ENCODE peak calls at places on chromosome 4, in eight cellular contexts. Z is cardiac muscle cell, Y is tibial nerve, B is H1, H is hepatocyte, S is heart right ventricle, G is coronary artery, W is suprapubic skin. U is an unnamed sample.

GRCh38 chr4:85209161-85209560 is 242.7 kb upstream of the WDFY3 start:
- DNase-seq in H (no peak), G (no peak), W (no peak), S (no peak), Y (no peak), Z (peak), B (no peak), U (peak)

GRCh38 chr4:128846063-128846462 is 36.6 kb downstream of the JADE1 start:
- DNase-seq in S (no peak), G (no peak), W (no peak), H (no peak), B (no peak), Y (no peak), Z (no peak), U (no peak)

GRCh38 chr4:109826719-109827118 is 1.1 kb upstream of the RRH start:
- DNase-seq in Y (no peak), S (no peak), B (no peak), H (peak), W (no peak), G (no peak), Z (peak), U (no peak)

GRCh38 chr4:41693629-41694028 is 54.9 kb downstream of the PHOX2B start:
- DNase-seq in B (no peak), G (no peak), S (no peak), H (peak), Y (no peak), Z (peak), W (no peak), U (peak)

GRCh38 chr4:126238010-126238409 is 923.3 kb downstream of the FAT4 start:
- DNase-seq in S (no peak), B (no peak), H (no peak), W (no peak), Z (no peak), Y (no peak), G (no peak), U (no peak)

GRCh38 chr4:81651500-81651899 is 179.8 kb upstream of the RASGEF1B start:
- DNase-seq in Y (no peak), Z (peak), W (no peak), S (no peak), G (no peak), H (peak), B (no peak), U (no peak)

GRCh38 chr4:100690812-100691211 is 173.0 kb upstream of the EMCN start:
- DNase-seq in G (no peak), Y (no peak), H (no peak), B (no peak), S (no peak), Z (no peak), W (no peak), U (no peak)

GRCh38 chr4:96713271-96713670 is 873.4 kb downstream of the PDHA2 start:
- DNase-seq in Z (peak), H (no peak), B (no peak), Y (no peak), S (no peak), W (no peak), G (no peak), U (no peak)

GRCh38 chr4:109209647-109210046 is 92.8 kb downstream of the COL25A1 start:
- DNase-seq in Y (no peak), G (no peak), H (no peak), Z (no peak), B (no peak), W (no peak), S (no peak), U (no peak)

GRCh38 chr4:159283697-159284492 is 181.0 kb downstream of the RAPGEF2 start:
- DNase-seq in W (no peak), H (no peak), G (no peak), Z (peak), B (peak), Y (no peak), S (no peak), U (peak)

GRCh38 chr4:126899382-126899801 is 733.4 kb upstream of the INTU start:
- DNase-seq in W (no peak), Z (peak), G (no peak), S (peak), H (no peak), Y (no peak), B (no peak), U (peak)

GRCh38 chr4:114015444-114015899 is 36.0 kb upstream of the ARSJ start:
- DNase-seq in S (no peak), G (no peak), W (no peak), B (no peak), Z (peak), Y (no peak), H (no peak), U (peak)

GRCh38 chr4:61891953-61892352 is 691.8 kb downstream of the ADGRL3 start:
- DNase-seq in Y (no peak), B (no peak), H (no peak), S (no peak), W (no peak), Z (no peak), G (no peak), U (no peak)

GRCh38 chr4:140049924-140050681 is 103.9 kb downstream of the MAML3 start:
- DNase-seq in Y (no peak), H (no peak), S (no peak), Z (peak), B (no peak), G (no peak), W (no peak), U (peak)

GRCh38 chr4:7803992-7804758 is 135.5 kb downstream of the AFAP1 start:
- DNase-seq in Z (peak), S (peak), G (peak), W (peak), B (peak), H (peak), Y (peak), U (peak)

GRCh38 chr4:78616046-78616498 is 64.5 kb downstream of the ANXA3 start:
- DNase-seq in S (no peak), Y (no peak), W (no peak), B (no peak), G (no peak), H (peak), Z (peak), U (peak)

GRCh38 chr4:30402276-30402675 is 317.9 kb upstream of the PCDH7 start:
- DNase-seq in Y (no peak), S (no peak), H (no peak), B (no peak), W (no peak), Z (peak), G (no peak), U (no peak)

GRCh38 chr4:163505374-163505773 is 10.9 kb downstream of the TMA16 start:
- DNase-seq in H (no peak), Z (peak), W (no peak), B (no peak), S (no peak), Y (no peak), G (no peak), U (no peak)

GRCh38 chr4:101356928-101357327 is 9.6 kb upstream of the PPP3CA start:
- DNase-seq in Z (peak), H (peak), G (no peak), B (no peak), S (no peak), W (no peak), Y (no peak), U (peak)

GRCh38 chr4:121072080-121072835 is at the start of gene NDNF:
- DNase-seq in Y (peak), Z (peak), G (no peak), S (peak), H (peak), W (no peak), B (no peak), U (peak)

GRCh38 chr4:136737066-136737465 is 795.2 kb downstream of the PCDH18 start:
- DNase-seq in Y (no peak), Z (no peak), H (no peak), W (no peak), B (no peak), S (no peak), G (no peak), U (no peak)

GRCh38 chr4:47852121-47852520 is 14.3 kb upstream of the CORIN start:
- DNase-seq in W (no peak), H (no peak), G (no peak), Y (no peak), Z (peak), B (no peak), S (no peak), U (peak)

GRCh38 chr4:17447675-17448298 is 64.1 kb downstream of the QDPR start:
- DNase-seq in B (no peak), G (no peak), H (peak), W (no peak), Y (peak), S (no peak), Z (peak), U (peak)

GRCh38 chr4:8303081-8303480 is 33.5 kb downstream of the HTRA3 start:
- DNase-seq in S (no peak), W (no peak), B (no peak), G (no peak), Z (no peak), Y (no peak), H (no peak), U (no peak)

GRCh38 chr4:142155347-142155746 is 519.0 kb downstream of the IL15 start:
- DNase-seq in G (no peak), S (no peak), W (no peak), Z (no peak), H (no peak), B (no peak), Y (no peak), U (no peak)

GRCh38 chr4:6785572-6785925 is 3.0 kb downstream of the KIAA0232 start:
- DNase-seq in S (no peak), W (no peak), H (no peak), Z (no peak), G (no peak), B (no peak), Y (no peak), U (no peak)

GRCh38 chr4:87589531-87589930 is 18.8 kb upstream of the DSPP start:
- DNase-seq in Y (no peak), H (peak), Z (peak), W (no peak), S (no peak), B (no peak), G (no peak), U (peak)

GRCh38 chr4:108144451-108144850 is 24.3 kb downstream of the LEF1 start:
- DNase-seq in Z (no peak), B (no peak), Y (no peak), G (no peak), S (no peak), W (no peak), H (no peak), U (no peak)

GRCh38 chr4:39933689-39934590 is 43.8 kb downstream of the PDS5A start:
- DNase-seq in Z (peak), H (no peak), W (no peak), B (no peak), Y (no peak), G (no peak), S (no peak), U (no peak)

GRCh38 chr4:8709050-8709728 is 116.6 kb downstream of the CPZ start:
- DNase-seq in S (no peak), Z (no peak), H (no peak), G (peak), Y (no peak), B (no peak), W (peak), U (no peak)

GRCh38 chr4:186621959-186622553 is 66.7 kb upstream of the MTNR1A start:
- DNase-seq in H (no peak), W (no peak), S (no peak), G (no peak), Y (no peak), B (no peak), Z (peak), U (peak)

GRCh38 chr4:81211956-81212355 is 3.1 kb downstream of the PRKG2 start:
- DNase-seq in Z (peak), W (no peak), Y (no peak), G (no peak), H (no peak), B (no peak), S (no peak), U (peak)

GRCh38 chr4:147354271-147354670 is 126.6 kb upstream of the EDNRA start:
- DNase-seq in Z (no peak), Y (no peak), W (no peak), B (no peak), G (no peak), H (no peak), S (no peak), U (no peak)

GRCh38 chr4:22522706-22523501 is 7.0 kb upstream of the ADGRA3 start:
- DNase-seq in Y (no peak), G (no peak), B (no peak), Z (no peak), H (no peak), W (no peak), S (no peak), U (no peak)

GRCh38 chr4:62970846-62971245 is 1438.4 kb downstream of the TECRL start:
- DNase-seq in H (no peak), B (no peak), Y (no peak), Z (no peak), G (no peak), W (no peak), S (no peak), U (no peak)

GRCh38 chr4:157447195-157447594 is 226.7 kb downstream of the GRIA2 start:
- DNase-seq in H (no peak), W (no peak), Y (no peak), G (no peak), Z (no peak), B (no peak), S (no peak), U (peak)

GRCh38 chr4:138275946-138276621 is 33.9 kb upstream of the SLC7A11 start:
- DNase-seq in B (no peak), H (no peak), Z (peak), G (no peak), W (no peak), Y (no peak), S (no peak), U (peak)

GRCh38 chr4:128630881-128631280 is 178.6 kb upstream of the JADE1 start:
- DNase-seq in G (no peak), Z (peak), B (no peak), Y (no peak), W (no peak), S (no peak), H (no peak), U (no peak)

GRCh38 chr4:145525291-145525740 is 43.7 kb downstream of the SMAD1 start:
- DNase-seq in W (no peak), Y (no peak), G (no peak), H (no peak), Z (no peak), S (no peak), B (no peak), U (no peak)
- H3K4me3 ChIP-seq in W (no peak), Y (no peak), G (no peak), H (no peak), Z (no peak), S (no peak), B (no peak), U (no peak)

GRCh38 chr4:31793907-31794306 is 1073.7 kb downstream of the PCDH7 start:
- DNase-seq in S (no peak), G (no peak), Z (peak), Y (no peak), B (no peak), H (no peak), W (no peak), U (no peak)
- TF ChIP-seq CTCF in S (no peak), G (no peak), Z (peak), Y (no peak), B (no peak), H (peak), W (no peak), U (peak)

DNA sequence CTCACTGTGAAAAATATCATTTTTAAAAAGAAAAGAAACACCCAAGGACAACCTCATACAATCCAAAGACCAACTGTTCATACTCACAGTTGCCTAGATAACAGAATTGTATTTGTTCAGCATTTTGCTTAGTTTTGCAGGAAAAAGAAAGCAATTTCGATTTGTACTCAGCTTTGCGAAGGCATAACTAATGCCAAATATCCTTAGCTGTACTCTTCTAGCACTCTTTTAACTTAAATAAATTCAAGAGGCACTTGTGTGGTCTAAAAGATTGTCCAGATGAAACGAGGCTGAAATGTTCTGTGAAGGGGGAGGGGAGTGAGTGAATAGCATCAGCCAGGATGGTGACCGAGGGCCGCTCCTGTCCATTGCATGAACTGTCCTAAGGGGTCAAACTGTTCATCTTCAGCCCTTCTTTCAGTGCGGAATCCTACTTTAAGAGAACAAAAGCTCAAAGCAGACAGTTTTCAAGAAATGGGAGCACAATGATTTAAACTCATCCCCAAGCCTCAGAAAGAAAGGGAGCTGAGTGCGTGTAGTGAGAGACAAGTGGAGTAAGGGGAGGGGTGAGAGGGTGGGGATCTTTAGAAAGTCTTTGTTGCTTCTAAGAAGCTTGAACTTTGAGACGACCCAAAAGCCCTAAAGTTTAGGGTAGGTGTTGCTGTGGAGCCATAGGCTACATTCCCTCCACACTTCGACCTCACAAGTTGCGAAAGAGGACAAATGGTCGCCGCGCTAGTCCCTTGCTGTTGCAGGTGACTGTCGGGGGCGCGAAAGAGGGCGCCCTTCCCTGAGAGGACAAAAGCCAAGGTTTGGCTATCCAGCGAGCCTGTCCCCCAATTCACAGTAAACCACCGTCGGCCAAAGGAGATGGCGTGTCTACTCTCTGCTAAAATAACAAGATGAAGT is 4.0 kb upstream of the NEUROG2 start:
- DNase-seq in Y (no peak), W (no peak), H (no peak), S (no peak), B (no peak), G (no peak), Z (no peak), U (no peak)
- H3K4me3 ChIP-seq in Y (no peak), W (no peak), H (no peak), S (no peak), B (peak), G (no peak), Z (no peak), U (no peak)

GRCh38 chr4:130545171-130545570 is 1449.2 kb downstream of the C4orf33 start:
- DNase-seq in G (no peak), W (no peak), Y (no peak), B (no peak), Z (no peak), S (no peak), H (no peak), U (no peak)
- TF ChIP-seq CTCF in G (no peak), W (no peak), Y (no peak), B (no peak), Z (no peak), S (no peak), H (no peak), U (no peak)

GRCh38 chr4:168096444-168096784 is 4.1 kb downstream of the ANXA10 start:
- DNase-seq in G (no peak), H (no peak), Y (no peak), B (no peak), Z (no peak), W (no peak), S (no peak), U (no peak)

GRCh38 chr4:168098257-168098717 is 6.0 kb downstream of the ANXA10 start:
- DNase-seq in Z (peak), S (no peak), W (no peak), Y (no peak), H (no peak), B (no peak), G (no peak), U (peak)

GRCh38 chr4:168101026-168101425 is 8.7 kb downstream of the ANXA10 start:
- DNase-seq in W (no peak), Z (peak), G (no peak), S (no peak), B (no peak), H (no peak), Y (no peak), U (no peak)

GRCh38 chr4:168097161-168097560 is 4.8 kb downstream of the ANXA10 start:
- DNase-seq in B (no peak), G (no peak), H (no peak), Z (no peak), S (no peak), Y (no peak), W (no peak), U (peak)

GRCh38 chr4:168102403-168102802 is 10.1 kb downstream of the ANXA10 start:
- DNase-seq in H (no peak), W (no peak), B (no peak), G (no peak), S (no peak), Z (no peak), Y (no peak), U (no peak)
- H3K4me3 ChIP-seq in H (no peak), W (no peak), B (no peak), G (no peak), S (no peak), Z (no peak), Y (no peak), U (no peak)

DNA sequence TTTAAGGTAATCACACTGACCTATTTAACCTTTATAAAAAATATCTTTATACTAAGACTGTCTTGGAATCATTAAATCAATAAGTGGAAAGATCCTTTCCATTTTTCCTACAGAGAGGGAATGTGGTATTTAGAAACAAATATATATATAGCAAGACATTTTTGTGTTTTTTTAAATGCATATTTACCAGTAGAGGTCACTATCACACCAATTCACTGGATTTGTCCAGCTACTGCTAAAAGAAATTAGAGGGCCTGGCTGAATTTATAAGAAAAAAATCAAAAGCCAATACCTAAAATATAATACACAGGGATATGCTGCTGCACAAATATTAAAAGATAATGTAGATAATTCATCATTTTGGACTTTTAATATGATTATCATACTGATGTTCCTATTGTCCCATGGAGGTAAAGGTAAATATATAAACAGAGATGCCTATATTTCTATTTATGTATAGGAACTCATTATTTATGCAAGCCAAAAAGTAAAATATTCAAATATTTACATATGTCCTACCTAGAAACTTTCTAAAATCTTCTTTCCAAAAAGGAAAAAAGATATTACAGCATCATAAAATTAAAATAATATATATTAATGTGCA is 69.5 kb downstream of the PDE5A start:
- DNase-seq in H (peak), B (no peak), S (no peak), Y (no peak), W (no peak), G (no peak), Z (peak), U (peak)
- TF ChIP-seq CTCF in H (peak), B (peak), S (peak), Y (peak), W (peak), G (peak), Z (peak), U (no peak)

GRCh38 chr4:24999392-25000104 is 31.2 kb downstream of the LGI2 start:
- DNase-seq in Y (no peak), S (no peak), B (no peak), W (no peak), G (no peak), Z (peak), H (no peak), U (no peak)
- H3K4me3 ChIP-seq in Y (no peak), S (no peak), B (no peak), W (no peak), G (no peak), Z (no peak), H (no peak), U (no peak)

GRCh38 chr4:180664766-180665368 is 1578.3 kb upstream of the TENM3 start:
- DNase-seq in Y (peak), S (no peak), Z (peak), G (no peak), B (peak), W (no peak), H (peak), U (peak)
- TF ChIP-seq CTCF in Y (peak), S (peak), Z (peak), G (peak), B (peak), W (peak), H (peak), U (peak)

U was measured in foreskin fibroblast.